ENCODE peak calls at places on chromosomes 5 and 9, in seven cellular contexts. L is neuronal stem cell, M is IMR-90, S is H9, R is mesenchymal stem cell, N is mesendoderm, X is H1. J is an unnamed sample.
A peak's percentile ranks its signal among the peaks of the same experiment; 100 is the strongest.

GRCh38 chr9:87551692-87552303 is 54.1 kb downstream of the DAPK1 start:
- DNase-seq in X (no peak), L (no peak), M (no peak), S (peak; percentile 51), N (peak; percentile 56), R (no peak), J (peak; percentile 92)

GRCh38 chr5:133531634-133532033 is 80.7 kb downstream of the FSTL4 start:
- DNase-seq in N (no peak), L (no peak), S (no peak), M (peak; percentile 17), X (no peak), R (no peak), J (peak; percentile 46)

GRCh38 chr9:135589596-135590485 is 28.3 kb downstream of the PAEP start:
- DNase-seq in L (no peak), R (no peak), S (no peak), N (no peak), X (peak; percentile 30), M (no peak), J (no peak)

GRCh38 chr9:113477661-113478060 is 14.1 kb downstream of the RGS3 start:
- DNase-seq in S (no peak), R (no peak), L (no peak), N (no peak), X (no peak), M (no peak), J (no peak)

GRCh38 chr5:1864896-1865440 is 17.8 kb downstream of the IRX4 start:
- DNase-seq in S (no peak), M (no peak), X (no peak), N (no peak), R (no peak), L (no peak), J (peak; percentile 70)

GRCh38 chr9:127540664-127541041 is 71.4 kb upstream of the STXBP1 start:
- DNase-seq in S (peak; percentile 66), N (no peak), R (peak; percentile 19), X (peak; percentile 71), M (no peak), L (no peak), J (peak; percentile 35)

GRCh38 chr5:14582797-14583137 is 1.2 kb downstream of the OTULINL start:
- DNase-seq in X (no peak), R (no peak), M (no peak), L (no peak), N (peak; percentile 6), S (no peak), J (no peak)

GRCh38 chr5:99544326-99544725 is 615.5 kb upstream of the CHD1 start:
- DNase-seq in X (no peak), R (no peak), S (no peak), N (no peak), M (no peak), L (no peak), J (no peak)

GRCh38 chr5:91212336-91213092 is 170.6 kb downstream of the ARRDC3 start:
- DNase-seq in L (no peak), N (no peak), S (no peak), M (peak; percentile 94), R (peak; percentile 53), X (no peak), J (no peak)

GRCh38 chr5:111792659-111793058 is 35.7 kb upstream of the NREP start:
- DNase-seq in X (no peak), M (peak; percentile 29), S (no peak), N (no peak), L (no peak), R (no peak), J (no peak)

GRCh38 chr9:3894764-3895163 is 369.0 kb upstream of the RFX3 start:
- DNase-seq in N (no peak), M (peak; percentile 97), L (no peak), R (peak; percentile 88), S (no peak), X (no peak), J (no peak)

GRCh38 chr5:7376889-7377288 is 19.0 kb upstream of the ADCY2 start:
- DNase-seq in L (no peak), S (no peak), M (no peak), N (no peak), X (no peak), R (no peak), J (no peak)

GRCh38 chr5:71865202-71865601 is 146.1 kb downstream of the CARTPT start:
- DNase-seq in S (no peak), X (no peak), M (peak; percentile 75), L (no peak), N (no peak), R (no peak), J (no peak)

GRCh38 chr5:180470966-180471582 is 23.1 kb upstream of the CNOT6 start:
- DNase-seq in M (peak; percentile 59), X (peak; percentile 86), R (peak; percentile 64), S (peak; percentile 74), N (peak; percentile 63), L (peak; percentile 70), J (peak; percentile 72)

GRCh38 chr9:127949827-127950512 is 12.3 kb upstream of the DPM2 start:
- DNase-seq in S (no peak), M (no peak), L (no peak), X (no peak), N (no peak), R (no peak), J (no peak)

GRCh38 chr5:84791153-84791552 is 406.5 kb upstream of the EDIL3 start:
- DNase-seq in X (no peak), S (no peak), R (no peak), M (no peak), N (no peak), L (no peak), J (no peak)

GRCh38 chr9:72271617-72272478 is 93.2 kb downstream of the ZFAND5 start:
- DNase-seq in S (peak; percentile 49), R (peak; percentile 60), L (peak; percentile 57), X (peak; percentile 67), M (peak; percentile 55), N (peak; percentile 62), J (peak; percentile 86)

GRCh38 chr5:54083851-54084250 is 226.5 kb downstream of the ARL15 start:
- DNase-seq in S (no peak), R (no peak), X (no peak), L (no peak), N (no peak), M (peak; percentile 29), J (no peak)

GRCh38 chr5:22514231-22514630 is 338.9 kb downstream of the CDH12 start:
- DNase-seq in S (no peak), L (no peak), X (no peak), M (no peak), N (no peak), R (no peak), J (no peak)

GRCh38 chr5:124631874-124632550 is 114.4 kb downstream of the ZNF608 start:
- DNase-seq in M (no peak), N (peak; percentile 72), L (peak; percentile 38), R (peak; percentile 30), X (no peak), S (no peak), J (no peak)

GRCh38 chr5:160260881-160261815 is 31.8 kb downstream of the FABP6 start:
- DNase-seq in M (peak; percentile 99), L (no peak), R (peak; percentile 94), X (no peak), N (peak; percentile 76), S (no peak), J (peak; percentile 77)

GRCh38 chr9:120942186-120943001 is 15.8 kb upstream of the TRAF1 start:
- DNase-seq in L (no peak), X (no peak), N (peak; percentile 44), S (no peak), M (no peak), R (no peak), J (no peak)

GRCh38 chr5:174154559-174154958 is 109.1 kb downstream of the NSG2 start:
- DNase-seq in R (no peak), M (no peak), S (no peak), L (no peak), N (no peak), X (no peak), J (no peak)

GRCh38 chr5:589588-589987 is 22.6 kb upstream of the CEP72 start:
- DNase-seq in M (no peak), L (no peak), R (no peak), X (no peak), S (no peak), N (no peak), J (no peak)
- H3K27ac ChIP-seq in M (no peak overlapping the region), L (no peak overlapping the region), R (no peak overlapping the region), X (no peak overlapping the region), S (no peak overlapping the region), N (no peak overlapping the region), J (no peak overlapping the region)

GRCh38 chr5:96565843-96566242 is 96.3 kb upstream of the CAST start:
- DNase-seq in R (peak; percentile 92), M (peak; percentile 90), S (no peak), N (peak; percentile 57), X (no peak), L (no peak), J (peak; percentile 37)
- H3K18ac ChIP-seq in R (no peak overlapping the region), M (no peak overlapping the region), S (no peak overlapping the region), N (no peak overlapping the region), X (no peak overlapping the region), L (no peak overlapping the region), J (no peak overlapping the region)

GRCh38 chr9:105860526-105860925 is 166.2 kb downstream of the TMEM38B start:
- DNase-seq in X (no peak), N (no peak), R (no peak), L (no peak), M (no peak), S (no peak), J (no peak)

GRCh38 chr9:105862002-105862401 is 167.7 kb downstream of the TMEM38B start:
- DNase-seq in X (no peak), S (no peak), N (no peak), M (no peak), R (no peak), L (no peak), J (no peak)

GRCh38 chr9:105859428-105860091 is 165.2 kb downstream of the TMEM38B start:
- DNase-seq in X (no peak), S (no peak), R (no peak), N (no peak), M (no peak), L (no peak), J (no peak)

GRCh38 chr9:105865315-105865714 is 171.0 kb downstream of the TMEM38B start:
- DNase-seq in L (no peak), R (no peak), S (no peak), X (no peak), M (no peak), N (no peak), J (no peak)

DNA sequence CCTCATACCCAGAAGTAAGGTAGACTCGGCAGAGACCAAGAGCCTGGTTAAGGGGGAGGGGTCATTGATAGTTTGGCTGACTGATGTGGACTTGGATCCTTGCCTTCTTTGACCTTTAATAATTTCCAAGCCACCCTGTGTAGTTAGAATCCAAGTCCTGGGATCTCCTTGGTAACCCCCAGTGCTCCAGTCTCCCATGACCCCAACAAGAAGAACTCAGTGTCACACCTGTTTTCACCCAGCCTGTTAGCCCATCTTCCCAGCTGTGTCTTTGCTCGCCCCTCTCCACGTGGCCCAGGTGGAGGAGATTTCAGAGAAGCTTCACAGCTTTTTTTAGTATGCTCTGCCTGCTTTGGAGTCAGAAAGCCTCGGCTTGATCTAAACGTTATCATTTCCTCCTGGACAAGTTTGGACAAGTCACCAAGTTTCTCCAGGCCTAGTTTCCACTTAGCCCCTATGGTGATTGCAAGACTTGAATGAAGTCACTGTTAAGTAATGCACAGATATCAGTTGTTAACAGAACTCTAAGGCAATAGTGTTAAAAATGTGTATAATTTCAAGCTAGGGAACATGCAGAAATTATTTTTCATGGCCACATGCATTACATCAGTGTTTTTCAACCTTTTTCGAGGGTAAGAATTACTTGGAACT is 170.0 kb downstream of the TMEM38B start:
- DNase-seq in R (no peak), S (no peak), N (no peak), X (no peak), M (peak; percentile 2), L (no peak), J (peak; percentile 34)
- H3K27ac ChIP-seq in R (no peak overlapping the region), S (no peak overlapping the region), N (no peak overlapping the region), X (no peak overlapping the region), M (no peak overlapping the region), L (no peak overlapping the region), J (no peak overlapping the region)

GRCh38 chr5:42825422-42826148 is 13.9 kb upstream of the SELENOP start:
- DNase-seq in L (no peak), M (no peak), N (no peak), S (no peak), R (no peak), X (no peak), J (no peak)
- H3K18ac ChIP-seq in L (no peak overlapping the region), M (no peak overlapping the region), N (no peak overlapping the region), S (no peak overlapping the region), R (no peak overlapping the region), X (no peak overlapping the region), J (no peak overlapping the region)

J was measured in trophoblast cell.